ENCODE peak calls at places on chromosome 1, in eight cellular contexts. P is NCI-H1092 treated with DMSO at 0.1 percent for 48 hours; G is HFFc6; D is activated T-cell treated with anti-CD3 and anti-CD28 coated beads, Interleukin-2, amount 50 U/mL, for 48 hours; N is SHP77; M is fibroblast of mammary gland; C is GF-D8; E is RCC 7860. X is an unnamed sample.

GRCh38 chr1:163168053-163168452 is 34.7 kb downstream of the RGS5 start:
- DNase-seq in P (no peak), M (peak; percentile 99), C (no peak), E (peak; percentile 92), D (no peak), G (peak; percentile 96), N (no peak), X (no peak)

GRCh38 chr1:115242543-115242942 is 95.5 kb downstream of the NGF start:
- DNase-seq in N (no peak), M (no peak), D (no peak), E (no peak), C (no peak), G (no peak), P (peak; percentile 43), X (no peak)

GRCh38 chr1:64093941-64094340 is 109.5 kb upstream of the UBE2U start:
- DNase-seq in P (no peak), D (no peak), E (peak; percentile 12), N (no peak), M (peak; percentile 83), C (no peak), G (no peak), X (no peak)

GRCh38 chr1:161725888-161726630 is 4.7 kb downstream of the FCRLB start:
- DNase-seq in E (peak; percentile 10), C (no peak), N (peak; percentile 51), P (no peak), D (peak; percentile 62), G (peak; percentile 46), M (peak; percentile 42), X (no peak)

GRCh38 chr1:154863702-154864174 is 6.3 kb downstream of the KCNN3 start:
- DNase-seq in N (peak; percentile 80), P (no peak), E (peak; percentile 79), G (peak; percentile 71), D (peak; percentile 64), M (no peak), C (no peak), X (no peak)

GRCh38 chr1:83838573-83838972 is 160.4 kb downstream of the TTLL7 start:
- DNase-seq in E (no peak), G (no peak), N (no peak), P (no peak), M (no peak), C (no peak), D (no peak), X (no peak)

GRCh38 chr1:238111081-238111480 is 220.4 kb upstream of the ZP4 start:
- DNase-seq in N (no peak), E (no peak), P (no peak), C (no peak), G (no peak), D (no peak), M (no peak), X (no peak)

GRCh38 chr1:35449334-35450008 is 107.7 kb downstream of the KIAA0319L start:
- DNase-seq in M (peak; percentile 99), G (peak; percentile 96), E (no peak), C (no peak), P (no peak), D (no peak), N (no peak), X (no peak)